ENCODE peak calls at places on chromosomes 4 and X, in eight cellular contexts. One of them, this sample, is unnamed.

GRCh38 chrX:125203379-125203736 is 116.3 kb upstream of the TEX13C start:
- DNase-seq in fibroblast of lung: no peak
- DNase-seq in GOT3: no peak
- DNase-seq in right lobe of liver: peak
- DNase-seq in AG08395: no peak
- DNase-seq in activated gamma-delta T cell treated with Interleukin-2 at 50 U/mL for 16 hours: no peak
- DNase-seq in AG09309: no peak
- DNase-seq in MM.1S: no peak
- DNase-seq in this sample: no peak

GRCh38 chrX:5898463-5898862 is 330.2 kb downstream of the NLGN4X start:
- DNase-seq in activated gamma-delta T cell treated with Interleukin-2 at 50 U/mL for 16 hours: no peak
- DNase-seq in fibroblast of lung: peak
- DNase-seq in GOT3: no peak
- DNase-seq in right lobe of liver: no peak
- DNase-seq in AG09309: no peak
- DNase-seq in AG08395: no peak
- DNase-seq in MM.1S: no peak
- DNase-seq in this sample: no peak

GRCh38 chrX:108020631-108021030 is 24.2 kb upstream of the VSIG1 start:
- DNase-seq in AG09309: no peak
- DNase-seq in fibroblast of lung: no peak
- DNase-seq in activated gamma-delta T cell treated with Interleukin-2 at 50 U/mL for 16 hours: no peak
- DNase-seq in MM.1S: peak
- DNase-seq in GOT3: no peak
- DNase-seq in AG08395: peak
- DNase-seq in right lobe of liver: no peak
- DNase-seq in this sample: peak

GRCh38 chrX:22950278-22951266 is 49.2 kb upstream of the DDX53 start:
- DNase-seq in MM.1S: no peak
- DNase-seq in AG08395: peak
- DNase-seq in right lobe of liver: peak
- DNase-seq in fibroblast of lung: peak
- DNase-seq in activated gamma-delta T cell treated with Interleukin-2 at 50 U/mL for 16 hours: no peak
- DNase-seq in GOT3: no peak
- DNase-seq in AG09309: peak
- DNase-seq in this sample: peak

GRCh38 chr4:153792007-153792892 is 3.4 kb upstream of the SFRP2 start:
- DNase-seq in AG08395: peak
- DNase-seq in AG09309: no peak
- DNase-seq in activated gamma-delta T cell treated with Interleukin-2 at 50 U/mL for 16 hours: no peak
- DNase-seq in MM.1S: no peak
- DNase-seq in fibroblast of lung: peak
- DNase-seq in right lobe of liver: peak
- DNase-seq in GOT3: no peak
- DNase-seq in this sample: peak

GRCh38 chrX:69257504-69258127 is 92.4 kb upstream of the PJA1 start:
- DNase-seq in MM.1S: no peak
- DNase-seq in GOT3: no peak
- DNase-seq in AG08395: no peak
- DNase-seq in right lobe of liver: no peak
- DNase-seq in AG09309: no peak
- DNase-seq in fibroblast of lung: no peak
- DNase-seq in activated gamma-delta T cell treated with Interleukin-2 at 50 U/mL for 16 hours: no peak
- DNase-seq in this sample: no peak

GRCh38 chrX:8034058-8034457 is 106.8 kb upstream of the PNPLA4 start:
- DNase-seq in right lobe of liver: no peak
- DNase-seq in MM.1S: no peak
- DNase-seq in activated gamma-delta T cell treated with Interleukin-2 at 50 U/mL for 16 hours: no peak
- DNase-seq in GOT3: no peak
- DNase-seq in fibroblast of lung: no peak
- DNase-seq in AG09309: no peak
- DNase-seq in AG08395: no peak
- DNase-seq in this sample: no peak

GRCh38 chr4:154489558-154490260 is 1.9 kb downstream of the DCHS2 start:
- DNase-seq in fibroblast of lung: no peak
- DNase-seq in AG09309: no peak
- DNase-seq in activated gamma-delta T cell treated with Interleukin-2 at 50 U/mL for 16 hours: no peak
- DNase-seq in GOT3: no peak
- DNase-seq in right lobe of liver: no peak
- DNase-seq in MM.1S: no peak
- DNase-seq in AG08395: no peak
- DNase-seq in this sample: no peak

GRCh38 chr4:10721616-10722015 is 37.0 kb upstream of the CLNK start:
- DNase-seq in MM.1S: no peak
- DNase-seq in AG08395: no peak
- DNase-seq in AG09309: no peak
- DNase-seq in activated gamma-delta T cell treated with Interleukin-2 at 50 U/mL for 16 hours: no peak
- DNase-seq in fibroblast of lung: no peak
- DNase-seq in right lobe of liver: no peak
- DNase-seq in GOT3: no peak
- DNase-seq in this sample: no peak

GRCh38 chrX:118370921-118371624 is 25.2 kb downstream of the WDR44 start:
- DNase-seq in AG09309: no peak
- DNase-seq in GOT3: no peak
- DNase-seq in activated gamma-delta T cell treated with Interleukin-2 at 50 U/mL for 16 hours: no peak
- DNase-seq in AG08395: no peak
- DNase-seq in right lobe of liver: no peak
- DNase-seq in fibroblast of lung: peak
- DNase-seq in MM.1S: no peak
- DNase-seq in this sample: no peak

GRCh38 chr4:110824344-110824743 is 201.5 kb upstream of the PITX2 start:
- DNase-seq in MM.1S: no peak
- DNase-seq in AG08395: no peak
- DNase-seq in GOT3: no peak
- DNase-seq in AG09309: no peak
- DNase-seq in fibroblast of lung: no peak
- DNase-seq in right lobe of liver: no peak
- DNase-seq in activated gamma-delta T cell treated with Interleukin-2 at 50 U/mL for 16 hours: no peak
- DNase-seq in this sample: no peak

GRCh38 chr4:128338634-128339355 is 51.2 kb upstream of the PGRMC2 start:
- DNase-seq in MM.1S: no peak
- DNase-seq in AG08395: peak
- DNase-seq in fibroblast of lung: peak
- DNase-seq in AG09309: peak
- DNase-seq in GOT3: no peak
- DNase-seq in right lobe of liver: no peak
- DNase-seq in activated gamma-delta T cell treated with Interleukin-2 at 50 U/mL for 16 hours: no peak
- DNase-seq in this sample: peak

GRCh38 chr4:173171098-173171497 is 2.5 kb downstream of the GALNT7 start:
- DNase-seq in fibroblast of lung: peak
- DNase-seq in AG08395: peak
- DNase-seq in AG09309: no peak
- DNase-seq in GOT3: no peak
- DNase-seq in right lobe of liver: no peak
- DNase-seq in MM.1S: no peak
- DNase-seq in activated gamma-delta T cell treated with Interleukin-2 at 50 U/mL for 16 hours: no peak
- DNase-seq in this sample: peak

GRCh38 chr4:8704632-8705031 is 112.1 kb downstream of the CPZ start:
- DNase-seq in AG08395: no peak
- DNase-seq in fibroblast of lung: no peak
- DNase-seq in MM.1S: no peak
- DNase-seq in GOT3: no peak
- DNase-seq in right lobe of liver: peak
- DNase-seq in activated gamma-delta T cell treated with Interleukin-2 at 50 U/mL for 16 hours: no peak
- DNase-seq in AG09309: no peak
- DNase-seq in this sample: no peak

GRCh38 chr4:138090145-138090917 is 151.8 kb downstream of the SLC7A11 start:
- DNase-seq in fibroblast of lung: peak
- DNase-seq in MM.1S: peak
- DNase-seq in activated gamma-delta T cell treated with Interleukin-2 at 50 U/mL for 16 hours: no peak
- DNase-seq in right lobe of liver: no peak
- DNase-seq in AG08395: peak
- DNase-seq in AG09309: peak
- DNase-seq in GOT3: no peak
- DNase-seq in this sample: peak

GRCh38 chr4:31228068-31228467 is 507.9 kb downstream of the PCDH7 start:
- DNase-seq in AG09309: no peak
- DNase-seq in right lobe of liver: no peak
- DNase-seq in AG08395: no peak
- DNase-seq in activated gamma-delta T cell treated with Interleukin-2 at 50 U/mL for 16 hours: no peak
- DNase-seq in GOT3: no peak
- DNase-seq in fibroblast of lung: no peak
- DNase-seq in MM.1S: no peak
- DNase-seq in this sample: no peak

GRCh38 chr4:8617486-8618040 is 25.0 kb downstream of the CPZ start:
- DNase-seq in AG09309: no peak
- DNase-seq in MM.1S: no peak
- DNase-seq in right lobe of liver: no peak
- DNase-seq in fibroblast of lung: no peak
- DNase-seq in AG08395: no peak
- DNase-seq in activated gamma-delta T cell treated with Interleukin-2 at 50 U/mL for 16 hours: no peak
- DNase-seq in GOT3: no peak
- DNase-seq in this sample: no peak

GRCh38 chr4:109816082-109816442 is 500 bp downstream of the GAR1 start:
- DNase-seq in AG09309: no peak
- DNase-seq in right lobe of liver: peak
- DNase-seq in fibroblast of lung: no peak
- DNase-seq in activated gamma-delta T cell treated with Interleukin-2 at 50 U/mL for 16 hours: peak
- DNase-seq in GOT3: no peak
- DNase-seq in MM.1S: peak
- DNase-seq in AG08395: no peak
- DNase-seq in this sample: no peak

GRCh38 chr4:142356797-142357196 is 489.3 kb downstream of the INPP4B start:
- DNase-seq in fibroblast of lung: no peak
- DNase-seq in activated gamma-delta T cell treated with Interleukin-2 at 50 U/mL for 16 hours: no peak
- DNase-seq in MM.1S: no peak
- DNase-seq in AG09309: no peak
- DNase-seq in GOT3: no peak
- DNase-seq in right lobe of liver: no peak
- DNase-seq in AG08395: no peak
- DNase-seq in this sample: no peak

GRCh38 chr4:149999485-150000074 is 78.7 kb upstream of the DCLK2 start:
- DNase-seq in activated gamma-delta T cell treated with Interleukin-2 at 50 U/mL for 16 hours: no peak
- DNase-seq in fibroblast of lung: peak
- DNase-seq in right lobe of liver: no peak
- DNase-seq in MM.1S: peak
- DNase-seq in AG08395: peak
- DNase-seq in GOT3: no peak
- DNase-seq in AG09309: peak
- DNase-seq in this sample: peak

GRCh38 chr4:153465145-153465544 is 1.0 kb upstream of the TMEM131L start:
- DNase-seq in GOT3: no peak
- DNase-seq in MM.1S: no peak
- DNase-seq in right lobe of liver: no peak
- DNase-seq in activated gamma-delta T cell treated with Interleukin-2 at 50 U/mL for 16 hours: no peak
- DNase-seq in AG09309: no peak
- DNase-seq in fibroblast of lung: no peak
- DNase-seq in AG08395: no peak
- DNase-seq in this sample: no peak

GRCh38 chr4:1199556-1200331 is 27.4 kb upstream of the SPON2 start:
- DNase-seq in AG08395: no peak
- DNase-seq in right lobe of liver: no peak
- DNase-seq in GOT3: no peak
- DNase-seq in fibroblast of lung: no peak
- DNase-seq in AG09309: no peak
- DNase-seq in activated gamma-delta T cell treated with Interleukin-2 at 50 U/mL for 16 hours: no peak
- DNase-seq in MM.1S: no peak
- DNase-seq in this sample: no peak

GRCh38 chrX:121902463-121902862 is 855.1 kb downstream of the GLUD2 start:
- DNase-seq in GOT3: no peak
- DNase-seq in right lobe of liver: no peak
- DNase-seq in fibroblast of lung: peak
- DNase-seq in AG09309: no peak
- DNase-seq in activated gamma-delta T cell treated with Interleukin-2 at 50 U/mL for 16 hours: no peak
- DNase-seq in MM.1S: no peak
- DNase-seq in AG08395: no peak
- DNase-seq in this sample: no peak

GRCh38 chr4:142615324-142615665 is 230.8 kb downstream of the INPP4B start:
- DNase-seq in GOT3: no peak
- DNase-seq in right lobe of liver: no peak
- DNase-seq in AG09309: peak
- DNase-seq in fibroblast of lung: peak
- DNase-seq in MM.1S: no peak
- DNase-seq in activated gamma-delta T cell treated with Interleukin-2 at 50 U/mL for 16 hours: no peak
- DNase-seq in AG08395: no peak
- DNase-seq in this sample: peak

GRCh38 chrX:114268643-114269042 is 315.2 kb upstream of the HTR2C start:
- DNase-seq in MM.1S: no peak
- DNase-seq in AG08395: no peak
- DNase-seq in right lobe of liver: no peak
- DNase-seq in activated gamma-delta T cell treated with Interleukin-2 at 50 U/mL for 16 hours: no peak
- DNase-seq in GOT3: no peak
- DNase-seq in fibroblast of lung: no peak
- DNase-seq in AG09309: no peak
- DNase-seq in this sample: no peak

GRCh38 chr4:145719752-145720624 is 40.0 kb downstream of the C4orf51 start:
- DNase-seq in MM.1S: no peak
- DNase-seq in AG08395: no peak
- DNase-seq in GOT3: no peak
- DNase-seq in fibroblast of lung: no peak
- DNase-seq in right lobe of liver: no peak
- DNase-seq in activated gamma-delta T cell treated with Interleukin-2 at 50 U/mL for 16 hours: no peak
- DNase-seq in AG09309: no peak
- DNase-seq in this sample: no peak

GRCh38 chr4:98784947-98785693 is 126.7 kb upstream of the TSPAN5 start:
- DNase-seq in AG09309: no peak
- DNase-seq in AG08395: no peak
- DNase-seq in right lobe of liver: no peak
- DNase-seq in activated gamma-delta T cell treated with Interleukin-2 at 50 U/mL for 16 hours: no peak
- DNase-seq in MM.1S: no peak
- DNase-seq in fibroblast of lung: no peak
- DNase-seq in GOT3: no peak
- DNase-seq in this sample: no peak

GRCh38 chr4:86223472-86223871 is 136.4 kb downstream of the MAPK10 start:
- DNase-seq in right lobe of liver: no peak
- DNase-seq in AG09309: peak
- DNase-seq in GOT3: no peak
- DNase-seq in fibroblast of lung: peak
- DNase-seq in AG08395: peak
- DNase-seq in MM.1S: peak
- DNase-seq in activated gamma-delta T cell treated with Interleukin-2 at 50 U/mL for 16 hours: no peak
- DNase-seq in this sample: no peak

GRCh38 chr4:26503427-26503826 is 13.1 kb upstream of the CCKAR start:
- DNase-seq in activated gamma-delta T cell treated with Interleukin-2 at 50 U/mL for 16 hours: no peak
- DNase-seq in GOT3: no peak
- DNase-seq in fibroblast of lung: peak
- DNase-seq in MM.1S: no peak
- DNase-seq in AG08395: no peak
- DNase-seq in right lobe of liver: no peak
- DNase-seq in AG09309: no peak
- DNase-seq in this sample: peak

GRCh38 chrX:110665636-110666035 is 130.0 kb downstream of the CHRDL1 start:
- DNase-seq in AG09309: peak
- DNase-seq in AG08395: peak
- DNase-seq in activated gamma-delta T cell treated with Interleukin-2 at 50 U/mL for 16 hours: no peak
- DNase-seq in fibroblast of lung: peak
- DNase-seq in GOT3: no peak
- DNase-seq in right lobe of liver: peak
- DNase-seq in MM.1S: peak
- DNase-seq in this sample: peak

GRCh38 chrX:115689931-115690330 is 129.0 kb downstream of the PLS3 start:
- DNase-seq in right lobe of liver: no peak
- DNase-seq in MM.1S: no peak
- DNase-seq in fibroblast of lung: peak
- DNase-seq in activated gamma-delta T cell treated with Interleukin-2 at 50 U/mL for 16 hours: no peak
- DNase-seq in GOT3: no peak
- DNase-seq in AG08395: peak
- DNase-seq in AG09309: no peak
- DNase-seq in this sample: peak

GRCh38 chrX:153628665-153629064 is 18.3 kb upstream of the DUSP9 start:
- DNase-seq in AG08395: no peak
- DNase-seq in AG09309: no peak
- DNase-seq in right lobe of liver: peak
- DNase-seq in fibroblast of lung: no peak
- DNase-seq in activated gamma-delta T cell treated with Interleukin-2 at 50 U/mL for 16 hours: no peak
- DNase-seq in GOT3: no peak
- DNase-seq in MM.1S: no peak
- DNase-seq in this sample: no peak

GRCh38 chr4:8274772-8275241 is 5.3 kb downstream of the HTRA3 start:
- DNase-seq in right lobe of liver: no peak
- DNase-seq in GOT3: peak
- DNase-seq in AG08395: peak
- DNase-seq in AG09309: peak
- DNase-seq in activated gamma-delta T cell treated with Interleukin-2 at 50 U/mL for 16 hours: no peak
- DNase-seq in MM.1S: no peak
- DNase-seq in fibroblast of lung: peak
- DNase-seq in this sample: peak

GRCh38 chr4:174394915-174395314 is 111.2 kb downstream of the CEP44 start:
- DNase-seq in right lobe of liver: no peak
- DNase-seq in fibroblast of lung: peak
- DNase-seq in GOT3: no peak
- DNase-seq in AG08395: no peak
- DNase-seq in activated gamma-delta T cell treated with Interleukin-2 at 50 U/mL for 16 hours: no peak
- DNase-seq in MM.1S: no peak
- DNase-seq in AG09309: peak
- DNase-seq in this sample: peak